ENCODE peak calls at places on chromosome 7, in seven cellular contexts. V is head of caudate nucleus; N is BJ; B is neural progenitor cell; M is activated CD4-positive, alpha-beta T cell treated with anti-CD3 and anti-CD28 coated beads, Interleukin-2, amount 50 U/mL, for 24 hours; F is right lobe of liver; Q is stimulated activated CD4-positive, alpha-beta T cell treated with anti-CD3 and anti-CD28 coated beads, Interleukin-4, amount 100 ng/mL, for 24 hours. Z is an unnamed sample.

GRCh38 chr7:151187409-151188251 is 580 bp upstream of the ASB10 start:
- DNase-seq in B (no peak), V (no peak), M (no peak), N (no peak), Q (no peak), F (no peak), Z (no peak)

GRCh38 chr7:20200361-20200760 is 16.8 kb downstream of the MACC1 start:
- DNase-seq in N (no peak), B (no peak), M (no peak), V (no peak), Q (no peak), F (no peak), Z (no peak)

GRCh38 chr7:14962778-14963177 is 60.2 kb upstream of the DGKB start:
- DNase-seq in M (no peak), V (no peak), F (no peak), Q (no peak), N (no peak), B (no peak), Z (no peak)

GRCh38 chr7:142408794-142409193 is 150.9 kb upstream of the PRSS58 start:
- DNase-seq in F (no peak), Q (no peak), V (no peak), M (no peak), N (no peak), B (no peak), Z (no peak)

GRCh38 chr7:64574481-64575159 is 11.7 kb upstream of the ZNF680 start:
- DNase-seq in N (no peak), F (no peak), Q (no peak), V (peak; percentile 27), M (no peak), B (no peak), Z (no peak)

GRCh38 chr7:50793115-50793946 is 10.6 kb upstream of the GRB10 start:
- DNase-seq in B (peak; percentile 82), N (no peak), Q (no peak), V (peak; percentile 46), M (no peak), F (peak; percentile 87), Z (peak; percentile 24)

GRCh38 chr7:93039282-93039681 is 78.5 kb downstream of the SAMD9 start:
- DNase-seq in F (no peak), V (no peak), B (no peak), Q (no peak), N (no peak), M (no peak), Z (no peak)

GRCh38 chr7:108147031-108147563 is 16.9 kb upstream of the LAMB4 start:
- DNase-seq in Q (no peak), V (no peak), N (no peak), B (no peak), F (no peak), M (no peak), Z (no peak)

GRCh38 chr7:128378637-128379036 is 17.1 kb upstream of the PRRT4 start:
- DNase-seq in F (no peak), B (no peak), N (no peak), Q (no peak), V (no peak), M (no peak), Z (no peak)

GRCh38 chr7:128939861-128940410 is 2.2 kb downstream of the IRF5 start:
- DNase-seq in B (no peak), M (no peak), Q (no peak), N (no peak), F (no peak), V (no peak), Z (no peak)

GRCh38 chr7:108614903-108615302 is 45.2 kb downstream of the DNAJB9 start:
- DNase-seq in N (no peak), V (no peak), Q (no peak), F (no peak), B (no peak), M (no peak), Z (no peak)